ENCODE peak calls at places on chromosomes 1 and 21, in ten cellular contexts. S, E, U, C, A, G, P, J, W and D are unnamed samples.
A peak's percentile ranks its signal among the peaks of the same experiment; 100 is the strongest.

GRCh38 chr1:53337499-53337898 is 9.6 kb upstream of the LRP8 start:
- DNase-seq in S (no peak), E (no peak), U (no peak), C (no peak), A (peak; percentile 27), G (no peak), P (no peak), J (no peak), W (no peak), D (no peak)

GRCh38 chr1:19563336-19564097 is 78.2 kb upstream of the CAPZB start:
- DNase-seq in S (peak; percentile 70), E (peak; percentile 83), U (no peak), C (peak; percentile 52), A (no peak), G (no peak), P (no peak), J (peak; percentile 87), W (peak; percentile 41), D (peak; percentile 83)

GRCh38 chr21:29649370-29649963 is 290.3 kb downstream of the GRIK1 start:
- DNase-seq in S (no peak), E (no peak), U (no peak), C (no peak), A (no peak), G (peak; percentile 18), P (no peak), J (no peak), W (no peak), D (no peak)

GRCh38 chr1:224607220-224608148 is 8.6 kb upstream of the CNIH3 start:
- DNase-seq in S (no peak), E (no peak), U (no peak), C (no peak), A (no peak), G (no peak), P (no peak), J (no peak), W (no peak), D (no peak)

GRCh38 chr1:62194651-62195282 is at the start of gene L1TD1:
- DNase-seq in S (no peak), E (no peak), U (no peak), C (no peak), A (no peak), G (peak; percentile 88), P (no peak), J (no peak), W (no peak), D (no peak)

GRCh38 chr1:236494586-236495207 is 29.1 kb upstream of the LGALS8 start:
- DNase-seq in S (peak; percentile 9), E (no peak), U (no peak), C (no peak), A (no peak), G (no peak), P (no peak), J (no peak), W (peak; percentile 18), D (no peak)

GRCh38 chr21:25331286-25331685 is 276.0 kb downstream of the MRPL39 start:
- DNase-seq in S (no peak), E (no peak), U (no peak), C (no peak), A (no peak), G (no peak), P (no peak), J (no peak), W (no peak), D (no peak)

GRCh38 chr1:154999651-155000474 is 2.7 kb upstream of the ZBTB7B start:
- DNase-seq in S (no peak), E (no peak), U (no peak), C (peak; percentile 72), A (no peak), G (peak; percentile 76), P (no peak), J (peak; percentile 64), W (no peak), D (no peak)

GRCh38 chr1:147504801-147505303 is 36.4 kb upstream of the BCL9 start:
- DNase-seq in S (no peak), E (no peak), U (no peak), C (no peak), A (no peak), G (peak; percentile 89), P (no peak), J (peak; percentile 58), W (peak; percentile 15), D (peak; percentile 66)

GRCh38 chr1:8815582-8816285 is 1.7 kb downstream of the RERE start:
- DNase-seq in S (no peak), E (no peak), U (no peak), C (no peak), A (no peak), G (peak; percentile 37), P (no peak), J (no peak), W (no peak), D (no peak)

GRCh38 chr1:29962831-29963247 is 726.5 kb downstream of the PTPRU start:
- DNase-seq in S (no peak), E (no peak), U (no peak), C (no peak), A (no peak), G (no peak), P (no peak), J (no peak), W (no peak), D (no peak)

GRCh38 chr1:158176399-158176798 is 4.3 kb upstream of the CD1D start:
- DNase-seq in S (no peak), E (no peak), U (no peak), C (no peak), A (no peak), G (no peak), P (no peak), J (no peak), W (no peak), D (no peak)

GRCh38 chr1:156336242-156336641 is 1.9 kb downstream of the CCT3 start:
- DNase-seq in S (no peak), E (no peak), U (no peak), C (no peak), A (no peak), G (peak; percentile 16), P (no peak), J (no peak), W (no peak), D (no peak)

GRCh38 chr1:110957798-110958197 is 5.9 kb downstream of the LRIF1 start:
- DNase-seq in S (no peak), E (no peak), U (no peak), C (no peak), A (no peak), G (no peak), P (no peak), J (no peak), W (no peak), D (no peak)
- H3K9me3 ChIP-seq in S (no peaks in the 10 kb centered on the region), E (peaks cover 23% of the 10 kb centered on the region), U (peaks cover 19% of the 10 kb centered on the region), C (no peaks in the 10 kb centered on the region), A (peaks cover 36% of the 10 kb centered on the region), G (peaks cover 4% of the 10 kb centered on the region), P (peaks cover 57% of the 10 kb centered on the region), J (no peaks in the 10 kb centered on the region), W (no peaks in the 10 kb centered on the region), D (no peaks in the 10 kb centered on the region)

GRCh38 chr1:247833601-247834000 is 8.1 kb downstream of the OR11L1 start:
- DNase-seq in S (no peak), E (no peak), U (no peak), C (no peak), A (no peak), G (no peak), P (no peak), J (no peak), W (no peak), D (no peak)
- H3K9me3 ChIP-seq in S (no peaks in the 10 kb centered on the region), E (no peaks in the 10 kb centered on the region), U (no peaks in the 10 kb centered on the region), C (no peaks in the 10 kb centered on the region), A (no peaks in the 10 kb centered on the region), G (peaks cover 20% of the 10 kb centered on the region), P (no peaks in the 10 kb centered on the region), J (no peaks in the 10 kb centered on the region), W (peaks cover 29% of the 10 kb centered on the region), D (no peaks in the 10 kb centered on the region)

GRCh38 chr1:2809656-2810055 is 8.2 kb upstream of the TTC34 start:
- DNase-seq in S (no peak), E (no peak), U (no peak), C (no peak), A (no peak), G (no peak), P (no peak), J (no peak), W (no peak), D (no peak)

GRCh38 chr1:2810281-2810680 is 8.8 kb upstream of the TTC34 start:
- DNase-seq in S (no peak), E (no peak), U (no peak), C (no peak), A (no peak), G (no peak), P (no peak), J (no peak), W (no peak), D (no peak)

GRCh38 chr1:2807678-2808385 is 6.3 kb upstream of the TTC34 start:
- DNase-seq in S (no peak), E (no peak), U (no peak), C (no peak), A (no peak), G (no peak), P (no peak), J (peak; percentile 34), W (no peak), D (no peak)

GRCh38 chr1:2808386-2808705 is 6.9 kb upstream of the TTC34 start:
- DNase-seq in S (no peak), E (no peak), U (no peak), C (no peak), A (no peak), G (no peak), P (no peak), J (peak; percentile 28), W (no peak), D (no peak)

GRCh38 chr1:2808831-2809605 is 7.5 kb upstream of the TTC34 start:
- DNase-seq in S (no peak), E (no peak), U (no peak), C (no peak), A (no peak), G (no peak), P (no peak), J (peak; percentile 48), W (no peak), D (no peak)
- H3K9me3 ChIP-seq in S (no peaks in the 10 kb centered on the region), E (no peaks in the 10 kb centered on the region), U (no peaks in the 10 kb centered on the region), C (peaks cover 4% of the 10 kb centered on the region), A (peaks cover 15% of the 10 kb centered on the region), G (no peaks in the 10 kb centered on the region), P (no peaks in the 10 kb centered on the region), J (no peaks in the 10 kb centered on the region), W (peaks cover 62% of the 10 kb centered on the region), D (no peaks in the 10 kb centered on the region)

GRCh38 chr21:14072761-14073535 is 137.8 kb downstream of the LIPI start:
- DNase-seq in S (peak; percentile 32), E (no peak), U (no peak), C (no peak), A (no peak), G (no peak), P (no peak), J (no peak), W (no peak), D (no peak)

GRCh38 chr21:14071902-14072734 is 138.6 kb downstream of the LIPI start:
- DNase-seq in S (peak; percentile 38), E (no peak), U (no peak), C (no peak), A (no peak), G (no peak), P (no peak), J (no peak), W (no peak), D (no peak)

GRCh38 chr21:14070968-14071367 is 139.8 kb downstream of the LIPI start:
- DNase-seq in S (peak; percentile 36), E (no peak), U (no peak), C (no peak), A (no peak), G (no peak), P (no peak), J (no peak), W (no peak), D (no peak)

GRCh38 chr21:14073615-14074014 is 137.1 kb downstream of the LIPI start:
- DNase-seq in S (peak; percentile 23), E (no peak), U (no peak), C (no peak), A (no peak), G (no peak), P (no peak), J (no peak), W (no peak), D (no peak)

GRCh38 chr21:14070049-14070893 is 140.5 kb downstream of the LIPI start:
- DNase-seq in S (peak; percentile 40), E (no peak), U (no peak), C (no peak), A (no peak), G (no peak), P (no peak), J (peak; percentile 68), W (no peak), D (no peak)
- H3K9me3 ChIP-seq in S (no peaks in the 10 kb centered on the region), E (no peaks in the 10 kb centered on the region), U (no peaks in the 10 kb centered on the region), C (no peaks in the 10 kb centered on the region), A (no peaks in the 10 kb centered on the region), G (no peaks in the 10 kb centered on the region), P (no peaks in the 10 kb centered on the region), J (no peaks in the 10 kb centered on the region), W (peaks cover 5% of the 10 kb centered on the region), D (no peaks in the 10 kb centered on the region)